ENCODE peak calls at places on chromosome 11, in seven cellular contexts. D is cerebellum; R is activated CD4-positive, CD25-positive, alpha-beta regulatory T cell treated with anti-CD3 and anti-CD28 coated beads, Interleukin-2, amount 50 U/mL, for 72 hours; E is COR-L47; Y is non-pigmented ciliary epithelial cell; F is hippocampal formation; N is T-cell. M is an unnamed sample.

GRCh38 chr11:95108671-95109551 is 19.3 kb downstream of the ENDOD1 start:
- DNase-seq in D (no peak), R (no peak), E (peak), Y (no peak), F (no peak), N (no peak), M (no peak)

GRCh38 chr11:110196884-110197420 is 99.5 kb downstream of the RDX start:
- DNase-seq in D (no peak), R (no peak), E (no peak), Y (no peak), F (no peak), N (no peak), M (no peak)

GRCh38 chr11:6968816-6969215 is 42.6 kb downstream of the ZNF215 start:
- DNase-seq in D (no peak), R (no peak), E (no peak), Y (peak), F (no peak), N (no peak), M (no peak)

GRCh38 chr11:102800774-102801173 is 2.8 kb upstream of the MMP1 start:
- DNase-seq in D (no peak), R (no peak), E (no peak), Y (no peak), F (no peak), N (no peak), M (no peak)

GRCh38 chr11:123475478-123475877 is 45.4 kb downstream of the GRAMD1B start:
- DNase-seq in D (no peak), R (no peak), E (peak), Y (no peak), F (no peak), N (no peak), M (no peak)

GRCh38 chr11:114330373-114330772 is 34.2 kb downstream of the NNMT start:
- DNase-seq in D (no peak), R (no peak), E (no peak), Y (no peak), F (no peak), N (no peak), M (no peak)

GRCh38 chr11:103806130-103806900 is 230.1 kb upstream of the DDI1 start:
- DNase-seq in D (no peak), R (no peak), E (no peak), Y (peak), F (no peak), N (no peak), M (no peak)

GRCh38 chr11:17598700-17599459 is 51.8 kb downstream of the OTOG start:
- DNase-seq in D (peak), R (peak), E (peak), Y (peak), F (peak), N (peak), M (peak)

GRCh38 chr11:43997022-43997665 is 50.6 kb upstream of the ACCSL start:
- DNase-seq in D (peak), R (no peak), E (no peak), Y (no peak), F (no peak), N (no peak), M (no peak)

GRCh38 chr11:86335131-86335768 is 33.2 kb downstream of the HIKESHI start:
- DNase-seq in D (no peak), R (no peak), E (no peak), Y (no peak), F (no peak), N (no peak), M (no peak)

GRCh38 chr11:111748035-111748804 is 18.0 kb downstream of the PPP2R1B start:
- DNase-seq in D (no peak), R (no peak), E (no peak), Y (no peak), F (no peak), N (no peak), M (no peak)

M was measured in effector memory CD8-positive, alpha-beta T cell.